ENCODE peak calls at places on chromosomes 1 and 21, in five cellular contexts. B is IMR-90, M is foreskin fibroblast, R is astrocyte of the cerebellum, K is transverse colon. T is an unnamed sample.

GRCh38 chr1:147879911-147880310 is 22.7 kb upstream of the GJA8 start:
- DNase-seq in B (no peak), M (no peak), R (no peak), K (no peak), T (no peak)

GRCh38 chr1:217332426-217333065 is 298.3 kb downstream of the GPATCH2 start:
- DNase-seq in B (no peak), M (no peak), R (no peak), K (no peak), T (no peak)

GRCh38 chr1:79657916-79658662 is 651.6 kb upstream of the ADGRL4 start:
- DNase-seq in B (peak), M (peak), R (peak), K (no peak), T (no peak)

GRCh38 chr1:175338447-175339135 is 146.0 kb upstream of the KIAA0040 start:
- DNase-seq in B (no peak), M (no peak), R (no peak), K (peak), T (no peak)

GRCh38 chr1:211382182-211382713 is 55.6 kb downstream of the TRAF5 start:
- DNase-seq in B (no peak), M (no peak), R (no peak), K (no peak), T (no peak)

GRCh38 chr21:26061437-26061836 is 109.1 kb downstream of the APP start:
- DNase-seq in B (peak), M (no peak), R (no peak), K (no peak), T (no peak)

GRCh38 chr1:209641216-209642181 is 10.7 kb downstream of the LAMB3 start:
- DNase-seq in B (no peak), M (peak), R (no peak), K (peak), T (no peak)

GRCh38 chr1:118877668-118878067 is 110.5 kb downstream of the TBX15 start:
- DNase-seq in B (no peak), M (no peak), R (no peak), K (no peak), T (no peak)

GRCh38 chr1:37860346-37860666 is 914 bp upstream of the MTF1 start:
- DNase-seq in B (no peak), M (no peak), R (no peak), K (no peak), T (no peak)
- TF ChIP-seq CTCF in B (no peak), M (no peak), R (no peak), K (no peak), T (no peak)

DNA sequence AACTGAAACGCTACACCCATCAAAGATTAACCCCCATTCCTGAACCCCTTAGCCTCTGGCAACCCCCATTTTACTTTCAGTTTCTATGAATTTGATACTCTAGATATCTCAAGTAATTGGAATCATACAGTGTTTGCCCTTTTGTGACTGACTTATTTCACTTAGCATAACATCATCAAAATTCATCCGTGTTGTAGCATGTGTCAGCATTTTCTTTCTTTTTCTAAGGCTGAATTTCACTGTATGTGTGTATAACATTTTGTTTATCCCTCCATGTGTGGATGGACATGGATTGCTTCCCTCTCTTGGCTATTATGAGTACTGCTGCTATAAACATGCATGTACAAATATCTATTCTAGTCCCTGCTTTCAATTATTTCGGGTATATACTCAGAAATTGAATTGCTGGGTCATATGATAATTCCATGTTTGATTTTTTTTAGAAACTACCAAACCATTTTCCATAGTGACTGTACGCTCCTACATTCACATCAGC is 97.3 kb downstream of the MAP3K21 start:
- DNase-seq in B (no peak), M (no peak), R (no peak), K (no peak), T (no peak)
- TF ChIP-seq CTCF in B (no peak), M (peak), R (peak), K (no peak), T (peak)

DNA sequence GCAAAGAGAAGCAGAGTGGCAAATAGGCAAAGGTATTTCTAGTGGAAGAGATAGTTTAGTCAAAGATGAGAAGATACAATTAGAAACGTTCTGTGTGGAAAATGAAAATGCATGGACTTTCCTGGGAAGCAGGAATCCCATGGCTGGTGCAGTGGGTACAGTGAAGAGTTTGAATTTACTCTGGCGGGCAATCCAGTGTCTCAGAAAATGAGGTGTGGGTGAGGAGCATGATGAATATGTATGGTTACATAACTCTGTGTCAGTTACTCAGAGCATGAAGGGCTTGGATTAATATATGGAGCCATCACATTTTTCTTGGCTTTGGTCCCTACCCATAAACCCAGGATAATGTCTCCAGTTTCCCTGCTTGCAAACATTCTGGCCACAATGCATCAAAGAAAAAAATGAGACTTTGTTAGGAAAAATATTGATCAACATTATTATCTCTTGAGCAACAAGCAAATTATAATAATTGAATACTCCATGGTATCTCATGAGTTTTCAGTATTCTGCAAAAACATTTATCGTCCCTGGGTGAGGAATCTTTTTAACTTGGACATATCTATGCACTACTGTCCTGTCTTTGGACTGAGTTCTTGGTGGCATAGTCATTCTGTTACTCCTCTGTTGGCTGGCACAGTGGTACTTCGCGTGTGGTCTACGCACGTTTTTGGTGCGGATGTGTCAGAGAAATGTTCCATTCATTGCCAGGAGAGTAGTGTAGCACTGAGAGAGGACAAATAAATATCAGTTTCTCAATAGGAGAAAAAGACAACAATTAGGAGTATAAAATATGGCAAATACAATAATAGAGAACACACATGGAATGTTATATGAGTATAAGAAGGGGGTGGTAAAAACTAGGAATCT is 173.7 kb upstream of the C1orf105 start:
- DNase-seq in B (no peak), M (no peak), R (no peak), K (no peak), T (no peak)
- TF ChIP-seq CTCF in B (no peak), M (no peak), R (no peak), K (no peak), T (no peak)

GRCh38 chr1:47682198-47682597 is 244.4 kb downstream of the FOXD2 start:
- DNase-seq in B (no peak), M (no peak), R (no peak), K (no peak), T (no peak)

GRCh38 chr1:47683402-47683801 is 245.6 kb downstream of the FOXD2 start:
- DNase-seq in B (no peak), M (no peak), R (no peak), K (no peak), T (no peak)

GRCh38 chr1:47684518-47684917 is 246.7 kb downstream of the FOXD2 start:
- DNase-seq in B (no peak), M (no peak), R (no peak), K (no peak), T (no peak)

GRCh38 chr1:47681735-47682134 is 243.9 kb downstream of the FOXD2 start:
- DNase-seq in B (no peak), M (no peak), R (no peak), K (no peak), T (no peak)

GRCh38 chr1:47682786-47683350 is 245.0 kb downstream of the FOXD2 start:
- DNase-seq in B (no peak), M (no peak), R (no peak), K (no peak), T (no peak)
- TF ChIP-seq CTCF in B (no peak), M (no peak), R (no peak), K (no peak), T (no peak)